ENCODE peak calls at places on chromosomes 11 and 22, in seven cellular contexts. A is epithelial cell of esophagus, Z is OCI-LY7, M is uterus, L is fibroblast of the aortic adventitia, G is left ventricle myocardium inferior, E is fibroblast of pulmonary artery. C is an unnamed sample.

GRCh38 chr11:34633990-34634725 is 13.3 kb downstream of the EHF start:
- DNase-seq in Z (peak), L (peak), E (peak), A (peak), M (no peak), G (no peak), C (no peak)

GRCh38 chr11:45212566-45213315 is 66.3 kb downstream of the PRDM11 start:
- DNase-seq in Z (no peak), G (no peak), L (no peak), A (no peak), M (peak), E (no peak), C (no peak)

GRCh38 chr11:68050371-68050841 is 11.6 kb downstream of the TCIRG1 start:
- DNase-seq in Z (no peak), L (no peak), E (no peak), A (no peak), M (no peak), G (no peak), C (no peak)

GRCh38 chr11:122463530-122463929 is 192.0 kb upstream of the UBASH3B start:
- DNase-seq in L (no peak), E (no peak), Z (no peak), G (no peak), M (no peak), A (no peak), C (no peak)

GRCh38 chr11:68038718-68039525 is at the start of gene TCIRG1:
- DNase-seq in Z (peak), A (peak), E (peak), M (peak), L (peak), G (peak), C (peak)

GRCh38 chr22:44399906-44400762 is 87.4 kb upstream of the SHISAL1 start:
- DNase-seq in M (peak), L (no peak), Z (no peak), G (no peak), E (no peak), A (no peak), C (no peak)

GRCh38 chr11:1852885-1853284 is at the start of gene LSP1:
- DNase-seq in G (no peak), E (no peak), L (no peak), A (no peak), M (no peak), Z (peak), C (no peak)

GRCh38 chr11:131108780-131109179 is 192.5 kb upstream of the SNX19 start:
- DNase-seq in G (no peak), A (peak), L (no peak), M (no peak), E (peak), Z (no peak), C (peak)

GRCh38 chr11:103842795-103843194 is 193.6 kb upstream of the DDI1 start:
- DNase-seq in E (peak), A (no peak), L (peak), M (no peak), G (no peak), Z (no peak), C (peak)

GRCh38 chr11:1766719-1767398 is 3.1 kb upstream of the CTSD start:
- DNase-seq in M (no peak), A (no peak), L (no peak), E (no peak), Z (no peak), G (no peak), C (no peak)

GRCh38 chr11:73178092-73178539 is 36.0 kb upstream of the FCHSD2 start:
- DNase-seq in L (peak), M (peak), Z (peak), G (peak), E (peak), A (peak), C (peak)

GRCh38 chr11:2913029-2913431 is 16.2 kb downstream of the PHLDA2 start:
- DNase-seq in E (no peak), M (no peak), L (peak), Z (no peak), G (no peak), A (no peak), C (peak)

GRCh38 chr22:36986242-36986821 is 32.9 kb downstream of the TST start:
- DNase-seq in L (no peak), G (no peak), A (peak), E (no peak), Z (peak), M (no peak), C (no peak)

GRCh38 chr22:45094081-45094720 is 69.5 kb upstream of the NUP50 start:
- DNase-seq in L (no peak), E (no peak), G (no peak), M (no peak), Z (no peak), A (no peak), C (no peak)

GRCh38 chr11:102314784-102315183 is 2.5 kb upstream of the BIRC3 start:
- DNase-seq in Z (no peak), A (no peak), G (no peak), M (no peak), L (no peak), E (no peak), C (no peak)
- H3K4me3 ChIP-seq in Z (no peak), A (no peak), G (no peak), M (no peak), L (no peak), E (no peak), C (no peak)

GRCh38 chr11:20397281-20397680 is 9.8 kb downstream of the PRMT3 start:
- DNase-seq in M (no peak), A (peak), L (peak), G (no peak), Z (peak), E (peak), C (peak)
- TF ChIP-seq CTCF in M (no peak), A (peak), L (peak), G (peak), Z (peak), E (peak), C (peak)

GRCh38 chr11:65863889-65864757 is 3.9 kb downstream of the MUS81 start:
- DNase-seq in M (peak), E (no peak), L (no peak), Z (no peak), G (peak), A (no peak), C (no peak)

GRCh38 chr11:65861533-65862183 is 1.4 kb downstream of the MUS81 start:
- DNase-seq in A (no peak), Z (no peak), E (no peak), L (no peak), M (peak), G (no peak), C (no peak)

GRCh38 chr11:65862191-65862735 is 2.0 kb downstream of the MUS81 start:
- DNase-seq in Z (no peak), M (peak), G (no peak), A (no peak), L (no peak), E (no peak), C (no peak)

GRCh38 chr11:65864758-65865471 is 4.7 kb downstream of the MUS81 start:
- DNase-seq in A (no peak), Z (no peak), E (no peak), L (no peak), G (peak), M (peak), C (no peak)

GRCh38 chr11:65862941-65863888 is 3.0 kb downstream of the MUS81 start:
- DNase-seq in Z (no peak), L (no peak), E (no peak), A (no peak), G (no peak), M (peak), C (no peak)
- H3K4me3 ChIP-seq in Z (no peak), L (no peak), E (no peak), A (no peak), G (no peak), M (no peak), C (no peak)

GRCh38 chr11:22539851-22540376 is 85.7 kb downstream of the FANCF start:
- DNase-seq in M (no peak), G (no peak), L (peak), A (peak), E (peak), Z (peak), C (peak)
- TF ChIP-seq CTCF in M (no peak), G (peak), L (peak), A (peak), E (peak), Z (peak), C (peak)

GRCh38 chr11:134413334-134414035 is 1.4 kb upstream of the B3GAT1 start:
- DNase-seq in Z (no peak), G (no peak), M (no peak), L (no peak), E (no peak), A (no peak), C (no peak)
- H3K4me3 ChIP-seq in Z (no peak), G (no peak), M (no peak), L (no peak), E (no peak), A (no peak), C (no peak)

DNA sequence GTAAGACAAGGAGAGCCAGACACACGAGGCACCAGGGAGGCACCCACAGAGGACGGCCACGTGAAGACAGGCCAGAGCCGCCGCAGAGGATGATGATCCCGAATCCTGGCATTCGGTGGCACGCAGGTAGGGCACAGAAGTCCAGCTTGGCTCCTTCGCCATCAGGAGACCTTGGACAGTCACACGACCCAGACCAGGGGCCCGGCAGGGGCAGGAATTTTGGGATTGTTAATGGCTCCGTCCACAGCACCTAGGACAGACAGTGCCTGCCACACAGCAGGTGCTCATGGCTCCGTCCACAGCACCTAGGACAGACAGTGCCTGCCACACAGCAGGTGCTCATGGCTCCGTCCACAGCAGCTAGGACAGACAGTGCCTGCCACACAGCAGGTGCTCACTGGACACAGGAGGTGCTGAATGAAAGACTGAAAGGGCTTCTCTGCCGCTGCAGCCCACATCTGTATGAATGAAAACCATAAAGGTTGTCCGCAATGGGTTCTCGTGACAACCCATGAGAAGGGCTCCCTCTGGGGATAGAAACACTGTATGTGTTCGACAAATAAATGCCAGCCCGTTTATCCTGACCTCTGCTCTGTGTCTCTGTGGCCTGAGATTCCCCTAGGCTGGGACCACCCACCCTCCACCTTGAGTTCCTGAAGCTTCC is 341.6 kb downstream of the CTTN start:
- DNase-seq in G (no peak), Z (no peak), M (no peak), L (no peak), A (no peak), E (no peak), C (no peak)
- TF ChIP-seq CTCF in G (peak), Z (no peak), M (no peak), L (no peak), A (no peak), E (no peak), C (no peak)

GRCh38 chr22:23055448-23056179 is 14.7 kb upstream of the GNAZ start:
- DNase-seq in G (no peak), M (no peak), L (no peak), E (no peak), A (no peak), Z (no peak), C (no peak)
- H3K4me3 ChIP-seq in G (no peak), M (no peak), L (no peak), E (no peak), A (no peak), Z (no peak), C (no peak)

DNA sequence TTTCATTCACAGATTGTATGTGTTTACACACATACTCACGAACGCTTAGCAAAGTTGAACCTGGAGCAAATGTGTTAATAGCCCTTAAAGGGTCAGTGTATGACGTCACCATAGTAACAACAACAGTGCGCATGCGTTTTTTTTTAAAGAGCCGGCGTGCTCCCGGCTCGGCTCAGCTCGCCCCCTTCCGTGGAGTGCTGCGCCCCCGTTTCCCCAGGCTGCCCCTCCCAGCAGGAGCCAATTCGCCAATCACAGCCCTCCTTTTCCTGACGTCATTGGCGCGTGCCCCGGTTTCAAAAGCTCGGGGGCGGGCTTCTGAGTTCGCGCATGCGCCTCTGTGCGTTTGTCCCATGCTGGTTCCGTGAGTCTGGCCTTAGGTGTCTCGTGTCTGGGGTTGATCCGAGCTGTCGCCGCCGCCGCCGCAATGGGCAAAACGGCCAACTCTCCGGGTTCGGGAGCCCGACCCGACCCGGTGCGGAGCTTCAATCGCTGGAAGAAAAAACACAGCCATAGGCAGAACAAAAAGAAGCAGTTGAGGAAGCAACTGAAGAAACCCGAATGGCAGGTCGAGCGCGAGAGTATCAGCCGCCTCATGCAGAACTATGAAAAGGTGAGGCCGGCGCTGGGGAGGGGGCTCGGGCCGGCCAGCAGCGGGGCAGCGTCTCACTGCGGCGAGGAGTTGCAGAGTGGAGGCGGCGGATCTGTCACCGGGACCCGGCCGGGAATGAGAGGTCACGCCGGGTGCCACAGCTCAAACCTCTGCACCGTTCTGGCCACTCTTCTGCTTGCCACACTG is at the start of gene DDX10:
- DNase-seq in A (peak), Z (peak), E (peak), L (peak), G (peak), M (peak), C (peak)
- TF ChIP-seq CTCF in A (no peak), Z (peak), E (peak), L (peak), G (peak), M (peak), C (peak)

GRCh38 chr11:78190374-78190773 is 1.7 kb downstream of the USP35 start:
- DNase-seq in G (no peak), L (no peak), M (no peak), Z (no peak), E (no peak), A (no peak), C (no peak)
- H3K4me3 ChIP-seq in G (no peak), L (peak), M (no peak), Z (no peak), E (peak), A (no peak), C (no peak)

C was measured in brain microvascular endothelial cell.